ENCODE peak calls at places on chromosomes 7 and 10, in five cellular contexts. Z, K, S, L and O are unnamed samples.
A peak's percentile ranks its signal among the peaks of the same experiment; 100 is the strongest.

GRCh38 chr7:79610301-79610700 is 156.8 kb upstream of the MAGI2 start:
- DNase-seq in S (no peak), L (no peak), Z (no peak), K (no peak), O (no peak)

GRCh38 chr7:134502463-134502862 is 24.9 kb upstream of the AKR1B10 start:
- DNase-seq in S (peak; percentile 44), K (peak; percentile 57), Z (no peak), L (no peak), O (no peak)

GRCh38 chr7:81680120-81680519 is 89.7 kb downstream of the HGF start:
- DNase-seq in S (no peak), L (no peak), K (peak; percentile 9), Z (no peak), O (no peak)

GRCh38 chr10:132476146-132477065 is 61.2 kb upstream of the INPP5A start:
- DNase-seq in Z (no peak), S (no peak), L (no peak), K (no peak), O (no peak)

GRCh38 chr10:102975483-102976057 is 57.5 kb downstream of the CNNM2 start:
- DNase-seq in K (no peak), Z (no peak), S (no peak), L (no peak), O (no peak)

GRCh38 chr10:24721254-24722106 is 2.2 kb downstream of the ARHGAP21 start:
- DNase-seq in K (no peak), S (no peak), L (peak; percentile 59), Z (no peak), O (no peak)

GRCh38 chr10:95792874-95793285 is 36.9 kb downstream of the ENTPD1 start:
- DNase-seq in S (no peak), L (peak; percentile 17), K (peak; percentile 26), Z (no peak), O (no peak)

GRCh38 chr10:32143302-32143847 is 87.2 kb upstream of the KIF5B start:
- DNase-seq in S (no peak), Z (no peak), K (no peak), L (no peak), O (no peak)

GRCh38 chr7:142594078-142594477 is 155.2 kb upstream of the PRSS1 start:
- DNase-seq in L (no peak), K (no peak), Z (no peak), S (no peak), O (no peak)

GRCh38 chr10:99005254-99005653 is 230.4 kb downstream of the HPSE2 start:
- DNase-seq in Z (no peak), K (no peak), L (no peak), S (no peak), O (no peak)

GRCh38 chr7:158819571-158820203 is 9.6 kb downstream of the ESYT2 start:
- DNase-seq in L (no peak), Z (no peak), S (no peak), K (peak; percentile 75), O (no peak)

GRCh38 chr7:148395292-148395691 is 195.3 kb upstream of the C7orf33 start:
- DNase-seq in S (no peak), L (peak; percentile 61), Z (no peak), K (no peak), O (no peak)

GRCh38 chr7:2237109-2237602 is 4.4 kb upstream of the MAD1L1 start:
- DNase-seq in K (peak; percentile 67), Z (no peak), L (no peak), S (no peak), O (no peak)

GRCh38 chr10:12235796-12236195 is 39.8 kb downstream of the CDC123 start:
- DNase-seq in S (no peak), Z (peak; percentile 69), L (no peak), K (no peak), O (no peak)

GRCh38 chr10:52999258-52999657 is 226.7 kb upstream of the MBL2 start:
- DNase-seq in K (no peak), L (no peak), S (no peak), Z (no peak), O (no peak)

GRCh38 chr7:131502810-131503545 is 53.5 kb downstream of the PODXL start:
- DNase-seq in L (no peak), Z (peak; percentile 81), S (peak; percentile 56), K (no peak), O (no peak)

GRCh38 chr10:96863922-96864543 is 31.9 kb downstream of the LCOR start:
- DNase-seq in S (peak; percentile 41), Z (peak; percentile 94), L (no peak), K (peak; percentile 12), O (no peak)

GRCh38 chr7:5594616-5595544 is 171.2 kb upstream of the TNRC18 start:
- DNase-seq in Z (no peak), S (no peak), K (peak; percentile 86), L (peak; percentile 82), O (no peak)

GRCh38 chr7:74197449-74198108 is 12.2 kb upstream of the LAT2 start:
- DNase-seq in K (no peak), Z (no peak), L (no peak), S (no peak), O (no peak)

GRCh38 chr7:87876759-87877234 is 504 bp downstream of the DBF4 start:
- DNase-seq in L (peak; percentile 78), S (peak; percentile 50), Z (peak; percentile 41), K (peak; percentile 80), O (peak; percentile 32)

GRCh38 chr7:146090023-146090645 is 26.5 kb upstream of the CNTNAP2 start:
- DNase-seq in L (peak; percentile 56), K (peak; percentile 56), S (no peak), Z (peak; percentile 8), O (no peak)

GRCh38 chr10:124935946-124936345 is 6.0 kb upstream of the ZRANB1 start:
- DNase-seq in K (peak; percentile 25), S (peak; percentile 30), L (no peak), Z (no peak), O (no peak)

GRCh38 chr10:102410427-102411073 is 8.0 kb downstream of the PSD start:
- DNase-seq in Z (no peak), L (peak; percentile 80), S (no peak), K (no peak), O (no peak)

GRCh38 chr7:122306320-122307227 is 2.0 kb upstream of the FEZF1 start:
- DNase-seq in L (peak; percentile 94), Z (no peak), S (no peak), K (no peak), O (no peak)

GRCh38 chr10:79149662-79150443 is 81.1 kb downstream of the ZMIZ1 start:
- DNase-seq in L (no peak), S (peak; percentile 72), Z (no peak), K (peak; percentile 62), O (peak; percentile 56)

GRCh38 chr10:128443925-128444324 is 317.7 kb upstream of the MKI67 start:
- DNase-seq in L (no peak), K (no peak), Z (no peak), S (no peak), O (no peak)

GRCh38 chr10:125152646-125153368 is 7.6 kb downstream of the CTBP2 start:
- DNase-seq in Z (no peak), L (no peak), S (no peak), K (no peak), O (no peak)

GRCh38 chr7:43753401-43753800 is 5.1 kb upstream of the BLVRA start:
- DNase-seq in K (no peak), S (no peak), Z (no peak), L (no peak), O (no peak)

GRCh38 chr10:69914373-69915268 is 112.9 kb downstream of the COL13A1 start:
- DNase-seq in Z (peak; percentile 45), S (peak; percentile 43), L (peak; percentile 87), K (peak; percentile 73), O (peak; percentile 59)

GRCh38 chr10:131980757-131981428 is 830 bp downstream of the BNIP3 start:
- DNase-seq in L (peak; percentile 84), Z (peak; percentile 55), S (no peak), K (peak; percentile 58), O (no peak)

GRCh38 chr10:65041307-65041706 is 1520.1 kb downstream of the REEP3 start:
- DNase-seq in L (no peak), K (no peak), S (no peak), Z (no peak), O (no peak)
- TF ChIP-seq CTCF in L (no peak), K (no peak), S (no peak), Z (no peak), O (no peak)

GRCh38 chr10:22518167-22518724 is 172.9 kb downstream of the SPAG6 start:
- DNase-seq in Z (no peak), S (no peak), L (no peak), K (no peak), O (no peak)
- TF ChIP-seq CTCF in Z (no peak), S (no peak), L (no peak), K (no peak), O (no peak)

GRCh38 chr7:200704-201103 is 8.3 kb downstream of the FAM20C start:
- DNase-seq in S (no peak), K (no peak), Z (no peak), L (no peak), O (no peak)
- TF ChIP-seq CTCF in S (no peak), K (no peak), Z (no peak), L (peak; percentile 27), O (no peak)

GRCh38 chr10:80204193-80204714 is 1.1 kb downstream of the ANXA11 start:
- DNase-seq in L (peak; percentile 74), Z (peak; percentile 16), K (peak; percentile 38), S (peak; percentile 15), O (no peak)

GRCh38 chr10:80206277-80206655 is 929 bp upstream of the ANXA11 start:
- DNase-seq in Z (no peak), K (no peak), L (no peak), S (no peak), O (no peak)

GRCh38 chr10:80204801-80205477 is 398 bp downstream of the ANXA11 start:
- DNase-seq in L (peak; percentile 60), S (peak; percentile 9), K (peak; percentile 64), Z (no peak), O (no peak)

GRCh38 chr10:80203835-80204148 is 1.5 kb downstream of the ANXA11 start:
- DNase-seq in S (no peak), L (no peak), Z (no peak), K (no peak), O (no peak)

DNA sequence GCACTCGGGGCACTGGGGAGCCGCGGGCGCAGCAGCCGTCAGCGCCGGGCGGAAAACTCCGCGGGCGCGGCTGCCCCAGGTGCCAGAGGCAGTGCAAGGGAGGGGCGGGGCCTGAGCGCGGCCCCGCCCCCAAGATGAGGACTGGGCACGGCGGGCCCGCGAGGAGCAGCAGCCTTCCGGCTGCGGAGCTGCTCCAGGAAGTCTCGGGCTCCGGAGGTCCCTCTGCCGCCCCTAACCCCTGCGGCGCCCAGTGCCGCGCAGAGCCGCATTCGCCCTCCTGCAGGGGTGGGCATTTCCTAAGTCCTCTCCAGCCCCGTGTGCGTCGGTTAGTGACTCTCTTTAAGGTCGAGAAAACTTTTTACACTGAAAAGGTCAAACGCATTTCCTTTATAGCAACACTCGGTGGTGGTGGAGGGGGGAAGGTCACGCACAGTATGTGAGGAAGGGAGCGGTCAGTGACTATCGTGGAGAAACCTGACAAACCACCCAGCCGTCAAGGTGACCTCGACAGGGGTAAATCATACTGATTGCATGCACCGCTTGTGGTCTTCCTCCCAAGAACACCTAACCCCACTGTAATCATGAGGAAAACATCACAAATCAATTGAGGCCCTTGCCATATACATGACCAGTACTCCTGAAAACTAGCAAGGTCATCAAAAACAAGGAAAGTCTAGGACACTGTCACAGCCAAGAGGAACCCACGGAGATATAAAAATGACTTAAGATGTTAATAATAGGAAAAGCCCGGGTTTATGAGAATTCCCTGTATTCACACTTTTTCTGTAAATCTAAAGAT is at the start of gene ANXA11:
- DNase-seq in K (peak; percentile 91), S (peak; percentile 30), L (peak; percentile 87), Z (peak; percentile 72), O (no peak)
- TF ChIP-seq CTCF in K (no peak), S (no peak), L (no peak), Z (peak; percentile 21), O (no peak)